ENCODE peak calls at places on chromosomes 3 and 15, in four cellular contexts. L is brain microvascular endothelial cell; M is CD8-positive, alpha-beta T cell; B is pancreas. G is an unnamed sample. For H3K36me3, the result is how much of the 10 kb centered on the place peaks cover.

GRCh38 chr15:74180689-74181602 is 7.4 kb downstream of the ISLR start:
- DNase-seq in L (no peak), B (no peak), M (no peak), G (no peak)

GRCh38 chr3:7977245-7978103 is 524.1 kb upstream of the LMCD1 start:
- DNase-seq in B (no peak), L (peak), M (no peak), G (no peak)

GRCh38 chr3:13294442-13295351 is 125.4 kb downstream of the NUP210 start:
- DNase-seq in M (no peak), B (peak), L (no peak), G (no peak)

GRCh38 chr15:29937956-29938355 is 115.7 kb upstream of the TJP1 start:
- DNase-seq in M (no peak), L (no peak), B (no peak), G (no peak)

GRCh38 chr3:50226888-50227389 is 9.1 kb upstream of the GNAI2 start:
- DNase-seq in L (no peak), M (peak), B (no peak), G (no peak)

GRCh38 chr15:97545799-97546198 is 414.7 kb upstream of the ARRDC4 start:
- DNase-seq in L (no peak), M (no peak), B (no peak), G (no peak)

GRCh38 chr3:10702961-10703740 is 112.9 kb upstream of the SLC6A11 start:
- DNase-seq in B (no peak), L (no peak), M (no peak), G (no peak)

GRCh38 chr3:101888653-101889052 is 39.3 kb downstream of the NFKBIZ start:
- DNase-seq in B (no peak), L (no peak), M (no peak), G (no peak)

GRCh38 chr3:23113455-23114171 is 89.5 kb upstream of the UBE2E2 start:
- DNase-seq in B (no peak), M (no peak), L (peak), G (peak)

GRCh38 chr15:72285927-72286516 is 13.7 kb upstream of the PARP6 start:
- DNase-seq in L (no peak), M (peak), B (peak), G (no peak)

GRCh38 chr3:54936561-54936960 is 8.7 kb upstream of the LRTM1 start:
- DNase-seq in L (no peak), M (no peak), B (no peak), G (no peak)

GRCh38 chr3:127762787-127763105 is 59.6 kb downstream of the MGLL start:
- DNase-seq in B (no peak), L (no peak), M (no peak), G (no peak)

GRCh38 chr15:23397779-23398178 is 43.2 kb downstream of the GOLGA8S start:
- DNase-seq in M (no peak), B (no peak), L (no peak), G (no peak)

GRCh38 chr3:136994772-136995516 is 37.2 kb downstream of the IL20RB start:
- DNase-seq in M (no peak), L (peak), B (peak), G (peak)

GRCh38 chr3:15633766-15634588 is 32.4 kb downstream of the BTD start:
- DNase-seq in L (no peak), B (no peak), M (no peak), G (no peak)

GRCh38 chr15:80777137-80777536 is 2.0 kb upstream of the CEMIP start:
- DNase-seq in M (no peak), L (peak), B (no peak), G (no peak)

GRCh38 chr3:58296843-58297242 is 9.2 kb upstream of the RPP14 start:
- DNase-seq in L (no peak), B (no peak), M (no peak), G (no peak)

GRCh38 chr3:142077155-142077858 is 72.0 kb downstream of the TFDP2 start:
- DNase-seq in B (no peak), L (no peak), M (no peak), G (no peak)

GRCh38 chr3:24480497-24480896 is 14.2 kb downstream of the THRB start:
- DNase-seq in M (no peak), L (no peak), B (no peak), G (no peak)

GRCh38 chr3:119237299-119237698 is 3.4 kb downstream of the B4GALT4 start:
- DNase-seq in B (no peak), M (no peak), L (no peak), G (no peak)

GRCh38 chr15:70490148-70490837 is 273.1 kb downstream of the UACA start:
- DNase-seq in L (no peak), B (no peak), M (no peak), G (no peak)

GRCh38 chr3:184908859-184909258 is 96.9 kb downstream of the VPS8 start:
- DNase-seq in L (no peak), B (no peak), M (no peak), G (no peak)

GRCh38 chr3:61894988-61895935 is 333.9 kb downstream of the PTPRG start:
- DNase-seq in M (peak), B (no peak), L (peak), G (peak)

GRCh38 chr3:177345049-177345972 is 148.0 kb upstream of the TBL1XR1 start:
- DNase-seq in L (peak), B (peak), M (peak), G (peak)

GRCh38 chr15:70569139-70569717 is 194.1 kb downstream of the UACA start:
- DNase-seq in M (no peak), L (peak), B (no peak), G (no peak)

GRCh38 chr15:77584201-77584600 is 48.5 kb downstream of the LINGO1 start:
- DNase-seq in B (no peak), L (no peak), M (no peak), G (no peak)

GRCh38 chr15:45551691-45552090 is 29.1 kb upstream of the SLC30A4 start:
- DNase-seq in M (no peak), L (no peak), B (no peak), G (no peak)

GRCh38 chr15:85763157-85763556 is 31.6 kb downstream of the KLHL25 start:
- DNase-seq in L (no peak), M (no peak), B (no peak), G (no peak)

GRCh38 chr3:22952860-22953259 is 250.3 kb upstream of the UBE2E2 start:
- DNase-seq in L (no peak), M (no peak), B (no peak), G (no peak)

GRCh38 chr15:101543431-101543830 is 53.9 kb upstream of the PCSK6 start:
- DNase-seq in M (no peak), L (no peak), B (no peak), G (no peak)

GRCh38 chr15:66819084-66819483 is 117.0 kb downstream of the SMAD6 start:
- DNase-seq in L (no peak), M (no peak), B (no peak), G (no peak)

GRCh38 chr3:142394921-142395622 is 52.8 kb downstream of the XRN1 start:
- DNase-seq in M (no peak), L (peak), B (no peak), G (no peak)

GRCh38 chr15:47388299-47388698 is 329.0 kb upstream of the SEMA6D start:
- DNase-seq in B (no peak), M (no peak), L (no peak), G (no peak)

GRCh38 chr15:31342781-31343626 is 16.4 kb downstream of the KLF13 start:
- DNase-seq in M (no peak), B (peak), L (no peak), G (no peak)
- H3K4me3 ChIP-seq in M (peak), B (no peak), L (no peak), G (no peak)

DNA sequence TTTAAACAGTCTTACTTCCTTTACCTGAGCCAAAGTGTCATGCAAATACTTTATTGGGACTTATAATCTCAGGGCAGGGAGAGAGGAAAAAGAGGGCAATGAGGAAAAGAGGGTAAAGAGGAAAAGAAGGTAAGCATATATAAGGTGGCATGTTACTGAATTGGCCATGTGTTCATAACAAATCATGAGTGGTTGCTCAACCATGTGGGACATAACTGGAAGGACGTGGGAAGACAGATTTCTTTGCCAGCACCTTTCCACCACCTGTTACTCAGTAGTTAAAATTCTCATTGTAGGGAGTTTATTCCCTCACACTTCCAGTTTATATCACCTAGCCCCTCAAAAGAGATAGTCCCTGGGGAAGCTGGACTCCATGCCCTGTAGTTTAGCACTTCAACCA is 54.7 kb upstream of the TPRG1 start:
- DNase-seq in M (no peak), B (no peak), L (no peak), G (no peak)
- TF ChIP-seq CTCF in M (no peak), B (no peak), L (no peak), G (no peak)

GRCh38 chr3:169509359-169509758 is 154.2 kb downstream of the MECOM start:
- DNase-seq in B (no peak), L (no peak), M (no peak), G (no peak)
- H3K36me3 ChIP-seq in B (under half), L (under half), M (under half), G (under half)

GRCh38 chr3:46599590-46599989 is 12.7 kb upstream of the FAM240A start:
- DNase-seq in L (no peak), M (no peak), B (no peak), G (no peak)
- H3K4me3 ChIP-seq in L (no peak), M (no peak), B (no peak), G (no peak)

GRCh38 chr3:53230041-53230621 is 25.7 kb downstream of the TKT start:
- DNase-seq in M (no peak), B (no peak), L (no peak), G (no peak)
- TF ChIP-seq CTCF in M (no peak), B (no peak), L (peak), G (no peak)

DNA sequence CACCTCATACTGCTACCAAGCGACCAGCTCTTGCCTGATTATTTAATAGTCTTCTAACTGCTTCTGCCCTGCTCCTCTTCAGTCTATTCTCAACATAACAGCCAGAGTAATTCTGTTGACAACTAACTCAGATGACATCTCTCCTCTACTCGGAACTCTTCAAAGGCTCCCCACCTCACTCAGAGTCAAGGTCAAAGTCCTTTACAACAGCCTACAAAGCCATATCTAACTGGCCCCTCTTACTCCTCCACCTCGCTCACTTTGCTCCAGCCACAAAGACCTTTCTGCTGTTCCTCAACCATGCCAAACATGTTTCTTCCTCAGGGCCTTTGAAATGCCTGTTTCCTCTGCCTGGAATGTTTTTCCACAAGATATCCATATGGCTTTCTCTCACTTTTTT is 43.6 kb downstream of the PIK3R4 start:
- DNase-seq in B (no peak), M (no peak), L (no peak), G (no peak)
- H3K36me3 ChIP-seq in B (under half), M (under half), L (under half), G (under half)

GRCh38 chr15:96362759-96363678 is 32.5 kb downstream of the NR2F2 start:
- DNase-seq in L (no peak), M (no peak), B (no peak), G (no peak)

GRCh38 chr15:96363692-96364091 is 33.2 kb downstream of the NR2F2 start:
- DNase-seq in B (no peak), M (no peak), L (no peak), G (no peak)

GRCh38 chr15:96366526-96366877 is 36.0 kb downstream of the NR2F2 start:
- DNase-seq in B (no peak), M (no peak), L (no peak), G (no peak)

GRCh38 chr15:96367436-96368200 is 37.1 kb downstream of the NR2F2 start:
- DNase-seq in B (no peak), M (no peak), L (no peak), G (no peak)

GRCh38 chr15:96365781-96366525 is 35.5 kb downstream of the NR2F2 start:
- DNase-seq in B (no peak), M (no peak), L (no peak), G (no peak)
- H3K4me3 ChIP-seq in B (no peak), M (no peak), L (no peak), G (no peak)

DNA sequence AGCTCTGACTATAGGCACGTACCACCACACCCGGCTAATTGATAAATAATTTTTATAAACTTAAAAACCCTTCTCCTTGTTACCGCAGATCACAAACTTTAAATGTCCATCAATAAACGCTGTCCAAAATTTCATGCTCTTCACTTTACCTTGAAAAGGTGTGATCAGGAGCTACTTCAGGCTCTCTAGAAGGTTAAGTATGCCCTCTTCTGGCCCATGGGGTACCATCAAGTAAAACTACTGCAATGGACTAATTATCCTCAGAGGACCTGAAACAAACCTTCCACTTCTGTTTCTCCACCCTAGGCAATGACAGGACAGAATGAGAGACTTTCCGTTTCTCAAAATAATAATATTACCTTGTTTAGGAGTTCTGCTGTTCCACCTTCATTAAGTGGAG is 9.2 kb downstream of the LZTFL1 start:
- DNase-seq in M (no peak), B (no peak), L (no peak), G (no peak)
- TF ChIP-seq CTCF in M (no peak), B (no peak), L (peak), G (peak)

DNA sequence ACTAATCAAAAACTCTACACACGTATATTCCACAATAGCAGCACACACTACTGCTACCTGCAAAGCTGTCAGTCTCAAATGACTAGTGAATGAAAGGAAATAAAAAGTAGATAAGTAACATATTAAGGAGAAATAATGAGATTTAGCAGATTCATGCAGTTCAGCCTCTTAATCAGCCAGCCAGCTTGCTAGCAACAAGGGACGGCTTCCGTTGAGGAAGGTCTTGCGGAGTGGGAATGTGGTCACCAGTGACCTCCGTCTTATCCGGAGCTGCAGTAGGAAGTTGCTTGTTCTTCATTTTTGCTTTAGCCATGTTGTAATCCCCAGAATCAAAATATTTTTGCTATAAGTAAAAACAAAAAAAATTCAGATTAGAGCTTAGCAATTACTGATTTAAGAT is 17.1 kb downstream of the ARPP19 start:
- DNase-seq in M (no peak), B (no peak), L (no peak), G (no peak)
- H3K36me3 ChIP-seq in M (under half), B (under half), L (under half), G (under half)

GRCh38 chr3:67044295-67044694 is 46.2 kb downstream of the KBTBD8 start:
- DNase-seq in B (no peak), L (no peak), M (no peak), G (no peak)

GRCh38 chr3:67048716-67049076 is 50.6 kb downstream of the KBTBD8 start:
- DNase-seq in B (no peak), L (no peak), M (no peak), G (no peak)

GRCh38 chr3:67045711-67046465 is 47.8 kb downstream of the KBTBD8 start:
- DNase-seq in M (no peak), B (no peak), L (no peak), G (no peak)

GRCh38 chr3:67048067-67048715 is 50.1 kb downstream of the KBTBD8 start:
- DNase-seq in L (no peak), B (no peak), M (no peak), G (no peak)

GRCh38 chr3:67044955-67045354 is 46.8 kb downstream of the KBTBD8 start:
- DNase-seq in M (no peak), B (no peak), L (no peak), G (no peak)
- H3K4me3 ChIP-seq in M (no peak), B (no peak), L (no peak), G (no peak)

G was measured in BJ.